ENCODE peak calls at places on chromosomes 13 and 19, in six cellular contexts. O, H, U, F, P and E are unnamed samples.

GRCh38 chr13:35865341-35866240 is 265.6 kb downstream of the DCLK1 start:
- DNase-seq in P (no peak), F (no peak), H (no peak), U (no peak), O (no peak), E (no peak)

GRCh38 chr13:46181799-46182490 is at the start of gene LCP1:
- DNase-seq in F (no peak), U (no peak), O (no peak), H (no peak), P (peak; percentile 41), E (no peak)

GRCh38 chr13:31094331-31095015 is 67.2 kb downstream of the HSPH1 start:
- DNase-seq in P (no peak), O (no peak), H (no peak), F (no peak), U (no peak), E (no peak)

GRCh38 chr13:38875186-38875875 is 115.3 kb downstream of the STOML3 start:
- DNase-seq in P (no peak), F (no peak), H (no peak), U (no peak), O (no peak), E (no peak)

GRCh38 chr13:41693434-41693833 is 236.1 kb downstream of the RGCC start:
- DNase-seq in H (no peak), P (no peak), O (no peak), F (no peak), U (peak; percentile 14), E (no peak)

GRCh38 chr13:23500858-23501257 is 67.4 kb upstream of the SACS start:
- DNase-seq in F (peak; percentile 66), U (peak; percentile 95), H (no peak), P (no peak), O (no peak), E (peak; percentile 31)

GRCh38 chr13:46778879-46779278 is 18.1 kb downstream of the ESD start:
- DNase-seq in O (no peak), H (no peak), U (peak; percentile 41), P (no peak), F (no peak), E (no peak)

GRCh38 chr19:14672043-14672872 is 2.4 kb downstream of the ADGRE3 start:
- DNase-seq in U (no peak), O (no peak), F (no peak), H (no peak), P (no peak), E (no peak)

GRCh38 chr19:49057636-49058234 is at the start of gene CGB7:
- DNase-seq in O (peak; percentile 92), F (peak; percentile 91), P (peak; percentile 89), H (no peak), U (peak; percentile 84), E (peak; percentile 54)

GRCh38 chr13:42970824-42971669 is 21.0 kb downstream of the EPSTI1 start:
- DNase-seq in O (no peak), H (no peak), F (peak; percentile 63), P (peak; percentile 70), U (peak; percentile 78), E (peak; percentile 9)

GRCh38 chr19:42409477-42409876 is 17.7 kb downstream of the LIPE start:
- DNase-seq in U (no peak), P (no peak), F (no peak), O (no peak), H (no peak), E (peak; percentile 31)

GRCh38 chr19:17902701-17903100 is 30.1 kb upstream of the CCDC124 start:
- DNase-seq in H (no peak), F (peak; percentile 40), U (peak; percentile 60), P (no peak), O (no peak), E (peak; percentile 13)

GRCh38 chr13:113192902-113193301 is 15.6 kb downstream of the PCID2 start:
- DNase-seq in U (peak; percentile 71), O (no peak), H (no peak), P (no peak), F (no peak), E (no peak)

GRCh38 chr13:76622336-76623045 is 263.7 kb downstream of the KCTD12 start:
- DNase-seq in O (no peak), P (no peak), U (no peak), H (no peak), F (no peak), E (no peak)

GRCh38 chr19:19470579-19470978 is 44.8 kb downstream of the TSSK6 start:
- DNase-seq in F (no peak), H (no peak), O (no peak), P (no peak), U (no peak), E (no peak)

GRCh38 chr13:34340534-34340933 is 522.6 kb downstream of the RFC3 start:
- DNase-seq in F (no peak), P (no peak), O (no peak), H (peak; percentile 37), U (peak; percentile 43), E (peak; percentile 68)